ENCODE peak calls at places on chromosomes 13 and 19, in eight cellular contexts. A, U, Q, E, H, X, F and L are unnamed samples.

GRCh38 chr19:5615756-5616327 is 6.7 kb downstream of the SAFB2 start:
- DNase-seq in X (peak), A (no peak), Q (no peak), U (no peak), H (no peak), E (no peak), F (no peak), L (no peak)

GRCh38 chr19:6489278-6490061 is 7.9 kb upstream of the DENND1C start:
- DNase-seq in F (no peak), H (no peak), A (no peak), X (no peak), U (no peak), Q (no peak), E (no peak), L (no peak)

GRCh38 chr19:19259741-19260140 is 13.4 kb downstream of the TM6SF2 start:
- DNase-seq in X (peak), A (peak), Q (no peak), F (peak), U (no peak), H (no peak), E (no peak), L (peak)

GRCh38 chr13:25214371-25215252 is 42.5 kb upstream of the AMER2 start:
- DNase-seq in Q (peak), F (no peak), X (peak), E (no peak), H (no peak), U (no peak), A (no peak), L (no peak)

GRCh38 chr13:29917573-29918091 is 67.2 kb upstream of the UBL3 start:
- DNase-seq in Q (no peak), F (no peak), A (no peak), U (no peak), E (no peak), X (peak), H (no peak), L (no peak)

GRCh38 chr19:42410371-42410770 is 16.8 kb downstream of the LIPE start:
- DNase-seq in U (no peak), Q (peak), A (no peak), X (no peak), E (no peak), H (no peak), F (no peak), L (no peak)

GRCh38 chr19:27770095-27770494 is 1442.9 kb downstream of the UQCRFS1 start:
- DNase-seq in U (no peak), E (no peak), Q (no peak), F (no peak), H (no peak), A (no peak), X (no peak), L (no peak)

GRCh38 chr19:5397804-5398692 is 57.2 kb upstream of the ZNRF4 start:
- DNase-seq in A (no peak), X (no peak), F (peak), H (no peak), U (no peak), Q (no peak), E (no peak), L (no peak)

GRCh38 chr19:51347209-51347928 is 5.4 kb upstream of the VSIG10L start:
- DNase-seq in A (no peak), H (no peak), U (no peak), F (no peak), E (no peak), Q (peak), X (no peak), L (no peak)

GRCh38 chr13:42970824-42971669 is 21.0 kb downstream of the EPSTI1 start:
- DNase-seq in E (no peak), A (no peak), U (peak), Q (no peak), H (no peak), F (peak), X (peak), L (peak)

GRCh38 chr13:101709952-101710351 is 257.5 kb downstream of the ITGBL1 start:
- DNase-seq in X (no peak), A (no peak), E (no peak), F (peak), Q (no peak), H (no peak), U (no peak), L (no peak)

GRCh38 chr19:56167064-56167578 is 8.7 kb upstream of the GALP start:
- DNase-seq in Q (no peak), H (no peak), X (peak), A (no peak), F (no peak), U (no peak), E (no peak), L (no peak)

GRCh38 chr13:48817166-48817802 is 158.4 kb upstream of the FNDC3A start:
- DNase-seq in E (no peak), U (no peak), F (no peak), X (no peak), Q (no peak), A (no peak), H (no peak), L (no peak)

GRCh38 chr13:45750566-45750965 is 48.4 kb downstream of the CBY2 start:
- DNase-seq in A (no peak), U (no peak), E (no peak), X (no peak), Q (no peak), H (no peak), F (no peak), L (no peak)

GRCh38 chr13:39047560-39047959 is 9.3 kb downstream of the NHLRC3 start:
- DNase-seq in X (no peak), F (peak), Q (no peak), A (no peak), U (no peak), H (no peak), E (no peak), L (no peak)

GRCh38 chr13:26973281-26973680 is 198.3 kb downstream of the USP12 start:
- DNase-seq in X (no peak), Q (no peak), H (no peak), A (no peak), U (no peak), F (no peak), E (no peak), L (no peak)

GRCh38 chr13:113742000-113742441 is 17.0 kb upstream of the TMEM255B start:
- DNase-seq in Q (no peak), E (peak), X (peak), H (no peak), F (peak), U (no peak), A (peak), L (peak)

GRCh38 chr19:49390978-49391304 is 2.9 kb downstream of the KASH5 start:
- DNase-seq in X (no peak), Q (no peak), H (no peak), E (no peak), A (no peak), U (no peak), F (peak), L (no peak)

GRCh38 chr19:44626067-44626624 is 12.8 kb downstream of the IGSF23 start:
- DNase-seq in F (no peak), E (no peak), Q (no peak), X (peak), U (no peak), H (peak), A (no peak), L (no peak)

GRCh38 chr13:102869948-102870676 is 24.3 kb downstream of the ERCC5 start:
- DNase-seq in X (no peak), E (no peak), A (no peak), H (no peak), F (no peak), U (no peak), Q (no peak), L (no peak)

GRCh38 chr13:42055500-42056085 is 7.1 kb downstream of the DGKH start:
- DNase-seq in F (no peak), X (no peak), E (no peak), A (no peak), H (no peak), Q (no peak), U (no peak), L (no peak)

GRCh38 chr13:36453518-36453917 is 21.2 kb downstream of the CCNA1 start:
- DNase-seq in F (peak), Q (no peak), E (peak), H (no peak), A (no peak), U (no peak), X (peak), L (peak)

GRCh38 chr13:31282741-31283455 is 83.1 kb downstream of the B3GLCT start:
- DNase-seq in F (peak), H (no peak), A (no peak), U (no peak), X (peak), E (no peak), Q (no peak), L (no peak)